ENCODE peak calls at places on chromosomes 5 and 9, in nine cellular contexts. A, Y, E, H, V, Z, J, L and U are unnamed samples. For H3K4me1, the result is how much of the 10 kb centered on the place peaks cover.

GRCh38 chr5:149724130-149724850 is 5.8 kb upstream of the PPARGC1B start:
- DNase-seq in E (no peak), L (no peak), Z (no peak), A (no peak), V (no peak), Y (no peak), J (no peak), H (no peak), U (no peak)

GRCh38 chr9:122394265-122395242 is 23.7 kb downstream of the PTGS1 start:
- DNase-seq in L (no peak), J (no peak), V (peak), Z (no peak), Y (peak), H (no peak), E (no peak), A (peak), U (no peak)

GRCh38 chr5:160129841-160130240 is 10.6 kb upstream of the PWWP2A start:
- DNase-seq in E (no peak), H (no peak), A (no peak), J (no peak), V (no peak), Z (no peak), Y (no peak), L (no peak), U (no peak)

GRCh38 chr9:127224883-127225739 is 39.5 kb upstream of the GARNL3 start:
- DNase-seq in Z (peak), L (peak), Y (peak), J (peak), V (peak), A (peak), E (peak), H (peak), U (peak)

GRCh38 chr9:129258124-129258822 is 80.2 kb upstream of the IER5L start:
- DNase-seq in H (no peak), L (peak), A (peak), Y (peak), J (peak), E (peak), Z (peak), V (peak), U (peak)

GRCh38 chr5:15690611-15691010 is 190.6 kb downstream of the FBXL7 start:
- DNase-seq in Z (no peak), E (no peak), A (no peak), J (no peak), Y (no peak), L (no peak), H (no peak), V (no peak), U (no peak)

GRCh38 chr9:36166150-36166927 is 2.8 kb upstream of the CCIN start:
- DNase-seq in H (no peak), Y (peak), Z (peak), J (peak), A (peak), V (peak), L (peak), E (peak), U (peak)

GRCh38 chr5:102826629-102827028 is 71.5 kb downstream of the PAM start:
- DNase-seq in H (no peak), A (no peak), Z (no peak), L (no peak), Y (peak), V (no peak), J (peak), E (no peak), U (no peak)

GRCh38 chr9:68750179-68750685 is 45.2 kb downstream of the PIP5K1B start:
- DNase-seq in L (no peak), E (no peak), Z (no peak), Y (no peak), V (no peak), A (no peak), J (no peak), H (no peak), U (no peak)

GRCh38 chr5:109412981-109413402 is 3.2 kb upstream of the PJA2 start:
- DNase-seq in J (no peak), A (no peak), Z (no peak), L (no peak), Y (no peak), E (no peak), H (no peak), V (no peak), U (no peak)

GRCh38 chr5:135691116-135691515 is 112.3 kb upstream of the CXCL14 start:
- DNase-seq in Y (no peak), H (no peak), Z (no peak), A (no peak), V (no peak), J (peak), L (peak), E (no peak), U (no peak)

GRCh38 chr5:107269678-107270077 is 401.1 kb downstream of the EFNA5 start:
- DNase-seq in E (no peak), A (no peak), J (no peak), Z (no peak), L (no peak), H (no peak), V (no peak), Y (no peak), U (no peak)

GRCh38 chr9:89461302-89461701 is 36.6 kb downstream of the SEMA4D start:
- DNase-seq in Z (no peak), L (no peak), A (no peak), Y (peak), H (no peak), J (no peak), E (no peak), V (no peak), U (no peak)

GRCh38 chr9:36102742-36103495 is 33.6 kb upstream of the GLIPR2 start:
- DNase-seq in J (peak), Z (peak), E (peak), Y (peak), V (peak), L (peak), H (peak), A (peak), U (peak)

GRCh38 chr5:152838241-152838786 is 433.2 kb upstream of the NMUR2 start:
- DNase-seq in L (peak), Z (no peak), Y (no peak), A (no peak), H (no peak), E (no peak), J (no peak), V (peak), U (no peak)

GRCh38 chr5:169356181-169356580 is 55.2 kb upstream of the SLIT3 start:
- DNase-seq in Z (no peak), E (no peak), J (no peak), L (no peak), Y (no peak), V (no peak), H (no peak), A (no peak), U (no peak)

GRCh38 chr5:16983022-16983639 is 47.0 kb upstream of the MYO10 start:
- DNase-seq in J (no peak), Z (no peak), V (no peak), A (no peak), E (no peak), H (no peak), L (no peak), Y (no peak), U (no peak)

GRCh38 chr9:111944467-111944866 is 47.9 kb downstream of the UGCG start:
- DNase-seq in V (no peak), E (no peak), Y (no peak), J (no peak), Z (no peak), A (no peak), H (no peak), L (no peak), U (no peak)

GRCh38 chr5:168875839-168876238 is 296.7 kb upstream of the PANK3 start:
- DNase-seq in H (no peak), V (no peak), L (peak), A (no peak), E (no peak), Z (no peak), Y (no peak), J (no peak), U (peak)

GRCh38 chr5:673140-673836 is 19.9 kb downstream of the TPPP start:
- DNase-seq in J (no peak), H (no peak), Z (peak), E (no peak), Y (no peak), V (peak), A (no peak), L (no peak), U (no peak)

GRCh38 chr5:95610546-95610945 is 9.3 kb upstream of the GPR150 start:
- DNase-seq in L (no peak), A (no peak), Z (no peak), E (no peak), Y (no peak), J (no peak), V (no peak), H (no peak), U (no peak)

GRCh38 chr9:6902423-6902822 is 144.7 kb downstream of the KDM4C start:
- DNase-seq in E (no peak), J (peak), A (no peak), H (no peak), V (no peak), L (no peak), Z (no peak), Y (peak), U (no peak)

GRCh38 chr5:66284588-66285342 is 140.7 kb downstream of the SREK1 start:
- DNase-seq in V (no peak), A (no peak), J (no peak), H (no peak), L (no peak), Z (no peak), E (no peak), Y (no peak), U (no peak)

GRCh38 chr5:57986746-57987145 is 473.1 kb downstream of the PLK2 start:
- DNase-seq in V (no peak), J (peak), H (no peak), Y (peak), A (no peak), E (no peak), Z (no peak), L (no peak), U (no peak)

GRCh38 chr5:146793709-146794108 is 84.8 kb downstream of the PPP2R2B start:
- DNase-seq in H (no peak), J (no peak), E (no peak), Z (no peak), A (no peak), Y (no peak), L (no peak), V (no peak), U (no peak)

GRCh38 chr5:146788918-146789317 is 89.6 kb downstream of the PPP2R2B start:
- DNase-seq in V (no peak), Y (no peak), A (no peak), H (no peak), E (no peak), L (peak), J (peak), Z (no peak), U (peak)

GRCh38 chr5:146794326-146795029 is 84.1 kb downstream of the PPP2R2B start:
- DNase-seq in A (no peak), H (no peak), L (no peak), E (no peak), V (no peak), J (no peak), Y (peak), Z (no peak), U (no peak)

GRCh38 chr5:146785065-146785464 is 93.5 kb downstream of the PPP2R2B start:
- DNase-seq in V (no peak), A (no peak), E (no peak), Y (no peak), J (no peak), L (no peak), Z (no peak), H (no peak), U (no peak)

DNA sequence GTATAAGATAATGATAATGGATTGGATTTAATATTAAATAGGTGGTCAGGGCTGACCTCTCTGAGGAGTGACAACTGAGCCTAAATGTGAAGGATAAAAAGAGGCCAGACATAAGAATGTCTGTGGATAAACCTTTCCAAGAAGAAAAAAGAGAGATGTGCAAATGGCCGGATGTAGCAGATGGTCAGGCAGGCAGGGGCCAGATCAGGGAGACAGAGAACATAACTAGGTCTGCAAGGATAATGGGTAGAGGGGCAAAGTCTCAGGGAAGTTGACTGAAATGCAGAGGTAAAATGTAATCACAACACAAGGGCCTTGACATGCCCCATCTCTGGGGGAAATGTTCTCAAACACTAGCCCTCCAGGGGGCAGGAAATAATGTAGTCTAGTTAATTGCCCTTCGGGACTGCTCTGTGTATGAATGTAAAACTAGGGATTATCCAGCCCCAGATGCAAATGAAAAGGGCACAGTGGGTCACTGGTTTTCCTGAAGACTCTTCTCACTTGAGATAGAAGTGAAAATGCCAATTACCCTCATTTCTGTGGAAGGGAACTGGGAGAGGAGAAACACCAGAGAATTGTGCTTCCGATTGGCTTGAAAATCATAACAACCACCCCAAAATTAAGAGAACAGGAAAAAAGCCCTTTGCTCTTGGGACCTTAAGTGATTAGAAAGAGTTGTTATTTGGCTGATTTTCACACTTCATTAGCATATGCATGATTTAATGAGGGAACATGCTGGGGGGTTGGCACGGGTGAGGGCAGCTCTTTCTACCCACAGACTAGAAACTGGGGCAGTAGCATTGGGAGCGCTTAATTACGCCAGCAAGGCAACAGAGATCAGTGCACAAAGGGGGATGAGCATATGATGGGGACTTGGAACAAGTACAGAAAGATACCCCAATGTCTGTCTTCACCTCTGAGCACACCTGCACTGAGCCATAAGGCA is 88.6 kb downstream of the PPP2R2B start:
- DNase-seq in L (peak), V (no peak), Y (no peak), Z (no peak), J (peak), E (no peak), H (no peak), A (no peak), U (peak)
- H3K4me1 ChIP-seq in L (under half), V (under half), Y (under half), Z (under half), J (under half), E (under half), H (under half), A (under half), U (under half)

GRCh38 chr5:170809551-170809950 is 26.0 kb downstream of the GABRP start:
- DNase-seq in E (peak), Z (no peak), Y (peak), L (peak), H (no peak), A (no peak), V (no peak), J (peak), U (peak)
- TF ChIP-seq CTCF in E (no peak), Z (peak), Y (peak), L (peak), H (peak), A (no peak), V (no peak), J (no peak), U (peak)

GRCh38 chr9:16417101-16417500 is 453.4 kb downstream of the BNC2 start:
- DNase-seq in E (no peak), Y (peak), J (no peak), V (no peak), A (no peak), L (no peak), Z (no peak), H (no peak), U (no peak)
- H3K4me3 ChIP-seq in E (no peak), Y (peak), J (no peak), V (no peak), A (no peak), L (no peak), Z (no peak), H (no peak), U (no peak)

DNA sequence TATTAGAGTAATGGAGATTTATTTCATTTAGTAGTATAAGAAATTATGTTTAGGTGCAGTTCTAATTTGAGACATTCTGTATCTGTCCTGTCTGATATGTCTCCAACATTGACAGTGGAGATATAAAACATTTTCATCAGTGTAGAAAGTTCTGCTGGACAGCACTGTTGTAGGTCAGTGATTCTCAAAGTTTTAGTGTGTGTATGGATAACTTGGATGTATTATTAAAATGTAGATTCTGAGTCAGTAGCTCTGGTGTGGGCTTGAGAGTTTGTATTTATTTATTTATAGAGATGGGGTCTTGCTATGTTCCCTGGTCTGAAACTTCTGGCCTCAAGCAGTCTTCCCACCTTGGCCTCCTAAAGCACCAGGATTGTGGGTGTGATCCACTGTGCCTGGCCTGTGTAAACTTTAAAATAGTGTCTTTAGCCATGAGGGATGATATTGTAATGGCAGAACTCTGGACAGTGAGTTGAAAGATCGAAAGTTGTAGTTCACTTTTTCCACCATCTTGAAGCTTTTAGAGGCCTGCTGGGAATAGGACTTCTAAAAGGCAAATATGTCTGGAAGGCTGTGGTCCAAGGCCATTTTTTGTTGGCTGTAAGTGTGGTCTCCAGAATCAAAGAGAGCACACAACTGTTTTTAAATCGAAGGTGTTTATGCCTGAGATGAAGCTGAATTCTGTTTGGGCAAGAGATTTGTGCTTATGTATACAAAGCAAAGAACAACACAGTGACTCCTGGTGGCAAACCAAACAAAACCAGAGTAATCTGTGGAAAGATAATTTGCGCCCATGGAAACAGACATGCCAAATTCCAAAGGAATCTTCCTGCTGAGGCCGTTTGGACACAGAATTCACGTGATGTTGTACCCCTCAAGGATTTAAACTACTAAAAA is 12.4 kb downstream of the UBAP1 start:
- DNase-seq in L (peak), V (no peak), E (no peak), H (no peak), A (no peak), Y (peak), Z (no peak), J (peak), U (peak)
- H3K4me1 ChIP-seq in L (under half), V (half or more), E (under half), H (under half), A (under half), Y (under half), Z (under half), J (under half), U (under half)